ENCODE peak calls at places on chromosomes 3 and 15, in four cellular contexts. I, T, Y and D are unnamed samples.

GRCh38 chr3:72047472-72047871 is 262.5 kb upstream of the PROK2 start:
- DNase-seq in T (no peak), I (no peak), Y (no peak), D (no peak)

GRCh38 chr3:11212301-11212613 is 58.0 kb downstream of the HRH1 start:
- DNase-seq in T (no peak), Y (no peak), I (no peak), D (peak; percentile 50)

GRCh38 chr3:126135398-126136076 is 44.8 kb downstream of the ALDH1L1 start:
- DNase-seq in T (peak; percentile 65), I (no peak), Y (no peak), D (no peak)

GRCh38 chr15:74417230-74417629 is 16.5 kb downstream of the SEMA7A start:
- DNase-seq in T (no peak), Y (no peak), I (no peak), D (peak; percentile 61)

GRCh38 chr3:142028174-142028833 is 121.0 kb downstream of the TFDP2 start:
- DNase-seq in I (peak; percentile 54), Y (peak; percentile 75), T (no peak), D (peak; percentile 89)

GRCh38 chr3:175893566-175893965 is 1034.4 kb downstream of the NAALADL2 start:
- DNase-seq in T (no peak), Y (peak; percentile 73), I (no peak), D (no peak)

GRCh38 chr3:139533781-139534443 is 5.6 kb downstream of the RBP1 start:
- DNase-seq in Y (peak; percentile 87), I (peak; percentile 48), T (no peak), D (peak; percentile 27)

GRCh38 chr15:41853831-41854230 is 15.2 kb downstream of the PLA2G4B start:
- DNase-seq in T (no peak), Y (no peak), I (no peak), D (no peak)

GRCh38 chr3:171654809-171655208 is 155.5 kb downstream of the PLD1 start:
- DNase-seq in T (peak; percentile 77), Y (no peak), I (no peak), D (peak; percentile 76)

GRCh38 chr3:33663042-33663441 is 55.0 kb downstream of the CLASP2 start:
- DNase-seq in I (no peak), Y (no peak), T (no peak), D (no peak)

GRCh38 chr3:187025254-187025655 is 94.9 kb downstream of the ST6GAL1 start:
- DNase-seq in I (no peak), T (no peak), Y (no peak), D (no peak)

GRCh38 chr15:88688394-88688933 is 49.6 kb downstream of the ISG20 start:
- DNase-seq in I (no peak), T (peak; percentile 50), Y (no peak), D (no peak)

GRCh38 chr3:124846189-124846588 is 41.0 kb downstream of the ITGB5 start:
- DNase-seq in I (no peak), T (no peak), Y (no peak), D (peak; percentile 92)

GRCh38 chr3:182294256-182294655 is 499.0 kb upstream of the ATP11B start:
- DNase-seq in Y (no peak), I (no peak), T (no peak), D (no peak)

GRCh38 chr3:52062499-52062898 is 6.1 kb upstream of the DUSP7 start:
- DNase-seq in Y (no peak), I (no peak), T (no peak), D (peak; percentile 90)

GRCh38 chr15:52076889-52077781 is 35.4 kb downstream of the BCL2L10 start:
- DNase-seq in Y (no peak), I (no peak), T (no peak), D (peak; percentile 60)

GRCh38 chr3:177977381-177978158 is 558.7 kb upstream of the KCNMB2 start:
- DNase-seq in T (no peak), Y (no peak), I (no peak), D (peak; percentile 90)

GRCh38 chr3:73401616-73402265 is 223.0 kb downstream of the PDZRN3 start:
- DNase-seq in I (no peak), T (no peak), Y (no peak), D (peak; percentile 30)

GRCh38 chr3:66076861-66077495 is 38.3 kb upstream of the MAGI1 start:
- DNase-seq in T (no peak), Y (peak; percentile 55), I (no peak), D (no peak)

GRCh38 chr3:29099296-29099695 is 181.6 kb upstream of the RBMS3 start:
- DNase-seq in Y (peak; percentile 4), T (no peak), I (no peak), D (peak; percentile 79)

GRCh38 chr15:84911879-84912660 is 27.6 kb downstream of the SLC28A1 start:
- DNase-seq in Y (no peak), I (no peak), T (peak; percentile 98), D (peak; percentile 100)

GRCh38 chr3:58336135-58336882 is 3.6 kb downstream of the PXK start:
- DNase-seq in T (no peak), I (no peak), Y (no peak), D (peak; percentile 48)

GRCh38 chr3:81419196-81419595 is 342.2 kb downstream of the GBE1 start:
- DNase-seq in T (no peak), I (peak; percentile 9), Y (peak; percentile 23), D (peak; percentile 59)

GRCh38 chr3:51604212-51604611 is 65.7 kb downstream of the RAD54L2 start:
- DNase-seq in Y (no peak), T (no peak), I (no peak), D (no peak)

GRCh38 chr3:69178838-69179739 is 56.7 kb upstream of the LMOD3 start:
- DNase-seq in T (no peak), I (no peak), Y (no peak), D (peak; percentile 50)

GRCh38 chr3:153291052-153291689 is 129.1 kb downstream of the RAP2B start:
- DNase-seq in Y (peak; percentile 8), T (no peak), I (peak; percentile 26), D (peak; percentile 49)

GRCh38 chr3:143608966-143609365 is 239.3 kb downstream of the SLC9A9 start:
- DNase-seq in Y (no peak), T (no peak), I (no peak), D (peak; percentile 83)

GRCh38 chr3:40793739-40794138 is 269.0 kb downstream of the ZNF621 start:
- DNase-seq in Y (no peak), T (no peak), I (no peak), D (no peak)